ENCODE peak calls at places on chromosomes 11 and 22, in eight cellular contexts. Z, D, F, A, Q, X, W and N are unnamed samples.

GRCh38 chr11:46006418-46007070 is 84.1 kb downstream of the LARGE2 start:
- DNase-seq in X (peak), A (no peak), W (no peak), F (peak), D (no peak), Z (peak), Q (peak), N (peak)

GRCh38 chr11:91819195-91819594 is 405.4 kb upstream of the FAT3 start:
- DNase-seq in D (no peak), Q (no peak), X (no peak), F (no peak), W (no peak), Z (no peak), A (no peak), N (no peak)

GRCh38 chr11:1158681-1159525 is 1.1 kb downstream of the MUC5AC start:
- DNase-seq in Q (no peak), A (peak), Z (no peak), W (no peak), F (no peak), D (no peak), X (no peak), N (no peak)

GRCh38 chr11:38718049-38718448 is 2120.0 kb upstream of the RAG2 start:
- DNase-seq in D (no peak), F (no peak), Z (no peak), X (no peak), Q (peak), W (no peak), A (no peak), N (peak)

GRCh38 chr11:109772846-109773400 is 320.3 kb upstream of the ZC3H12C start:
- DNase-seq in X (no peak), Z (no peak), D (no peak), Q (peak), W (no peak), A (no peak), F (peak), N (no peak)

GRCh38 chr11:29449280-29450074 is 567.4 kb downstream of the KCNA4 start:
- DNase-seq in D (no peak), F (no peak), A (no peak), X (no peak), Q (no peak), W (no peak), Z (no peak), N (no peak)

GRCh38 chr11:72306186-72306585 is 62.2 kb upstream of the PHOX2A start:
- DNase-seq in D (no peak), X (no peak), A (no peak), F (no peak), W (no peak), Q (no peak), Z (no peak), N (peak)

GRCh38 chr11:47018637-47019036 is 82.1 kb downstream of the CSTPP1 start:
- DNase-seq in Z (no peak), W (no peak), D (no peak), Q (no peak), A (no peak), F (no peak), X (no peak), N (no peak)

GRCh38 chr22:36180038-36180880 is 19.7 kb upstream of the APOL3 start:
- DNase-seq in Q (peak), Z (peak), F (peak), W (peak), D (peak), X (peak), A (peak), N (peak)

GRCh38 chr22:46803936-46804335 is 41.5 kb downstream of the TBC1D22A start:
- DNase-seq in X (no peak), W (no peak), D (no peak), Z (no peak), F (no peak), Q (no peak), A (no peak), N (no peak)

GRCh38 chr22:47116426-47117341 is 354.2 kb downstream of the TBC1D22A start:
- DNase-seq in Z (no peak), F (no peak), D (no peak), Q (no peak), W (no peak), A (no peak), X (no peak), N (no peak)

GRCh38 chr22:45484742-45485141 is 17.9 kb upstream of the FBLN1 start:
- DNase-seq in A (no peak), Z (no peak), Q (no peak), W (no peak), D (no peak), F (no peak), X (no peak), N (no peak)

GRCh38 chr11:108246309-108246708 is 23.4 kb downstream of the ATM start:
- DNase-seq in A (no peak), X (no peak), Z (no peak), Q (no peak), F (no peak), D (no peak), W (no peak), N (no peak)

GRCh38 chr22:27718186-27719032 is 83.1 kb downstream of the MN1 start:
- DNase-seq in W (no peak), X (peak), F (no peak), Q (no peak), A (peak), Z (no peak), D (no peak), N (peak)

GRCh38 chr22:45424241-45424731 is 10.8 kb downstream of the RIBC2 start:
- DNase-seq in Q (no peak), X (no peak), Z (peak), D (no peak), A (peak), W (no peak), F (no peak), N (no peak)

GRCh38 chr11:78961938-78962701 is 387.5 kb upstream of the NARS2 start:
- DNase-seq in A (no peak), D (no peak), X (no peak), W (no peak), F (peak), Q (peak), Z (no peak), N (peak)

GRCh38 chr11:110046759-110047386 is 46.3 kb upstream of the ZC3H12C start:
- DNase-seq in X (no peak), F (no peak), D (no peak), Z (no peak), A (no peak), Q (no peak), W (no peak), N (no peak)

GRCh38 chr11:86980397-86980796 is 25.2 kb upstream of the FZD4 start:
- DNase-seq in F (no peak), A (no peak), D (no peak), Q (no peak), W (no peak), Z (no peak), X (no peak), N (no peak)